ENCODE peak calls at places on chromosomes 13 and 19, in eight cellular contexts. K is stimulated activated CD4-positive, alpha-beta T cell treated with anti-CD3 and anti-CD28 coated beads, Interleukin-12 subunit alpha, Interleukin-12 subunit beta, amount 100 ng/mL, for 4 hours; Z is Calu3; A is HCEC 1CT; P is bronchial epithelial cell; I is AG20443; T is activated gamma-delta T cell treated with anti-CD3 and anti-CD28 coated beads, Interleukin-2, amount 50 U/mL, for 16 hours; E is caudate nucleus. Y is an unnamed sample.

GRCh38 chr13:76723551-76724232 is 162.5 kb downstream of the KCTD12 start:
- DNase-seq in I (peak), P (peak), T (no peak), Z (no peak), K (no peak), A (peak), E (no peak), Y (peak)

GRCh38 chr19:33456076-33456844 is 65.3 kb downstream of the PEPD start:
- DNase-seq in I (no peak), T (no peak), E (no peak), A (no peak), P (no peak), K (no peak), Z (no peak), Y (no peak)

GRCh38 chr13:25217023-25217909 is 45.2 kb upstream of the AMER2 start:
- DNase-seq in I (no peak), K (no peak), A (peak), E (no peak), Z (no peak), T (no peak), P (peak), Y (peak)

GRCh38 chr13:20801704-20802103 is 27.9 kb upstream of the EEF1AKMT1 start:
- DNase-seq in T (no peak), K (no peak), A (no peak), Z (no peak), E (no peak), I (no peak), P (no peak), Y (no peak)

GRCh38 chr13:76622336-76623045 is 263.7 kb downstream of the KCTD12 start:
- DNase-seq in A (no peak), Z (no peak), P (no peak), I (no peak), K (no peak), T (no peak), E (no peak), Y (peak)

GRCh38 chr19:56821209-56821608 is 19.3 kb downstream of the PEG3 start:
- DNase-seq in T (no peak), A (no peak), E (no peak), P (no peak), Z (no peak), I (no peak), K (no peak), Y (no peak)

GRCh38 chr13:41581884-41582547 is 124.7 kb downstream of the RGCC start:
- DNase-seq in I (no peak), K (no peak), T (no peak), E (no peak), Z (no peak), P (no peak), A (no peak), Y (no peak)

GRCh38 chr19:4303778-4304508 is 455 bp upstream of the FSD1 start:
- DNase-seq in E (no peak), A (no peak), Z (no peak), T (no peak), K (no peak), I (no peak), P (no peak), Y (no peak)

GRCh38 chr19:14091086-14091884 is 734 bp upstream of the SAMD1 start:
- DNase-seq in E (peak), I (peak), Z (peak), T (peak), P (peak), A (peak), K (peak), Y (peak)

Y was measured in LHCN-M2.